ENCODE peak calls at places on chromosome 2, in four cellular contexts. One of them, this sample, is unnamed.

GRCh38 chr2:155281907-155282306 is 583.4 kb downstream of the KCNJ3 start:
- DNase-seq in GM12878: no peak
- DNase-seq in K562: no peak
- DNase-seq in HepG2: no peak
- DNase-seq in this sample: no peak

GRCh38 chr2:162712598-162712997 is 126.0 kb downstream of the KCNH7 start:
- DNase-seq in GM12878: no peak
- DNase-seq in K562: no peak
- DNase-seq in HepG2: no peak
- DNase-seq in this sample: no peak

GRCh38 chr2:84924173-84925106 is 19.0 kb downstream of the TMSB10 start:
- DNase-seq in GM12878: peak
- DNase-seq in K562: peak
- DNase-seq in HepG2: peak
- DNase-seq in this sample: peak

GRCh38 chr2:43461461-43462073 is 134.3 kb downstream of the THADA start:
- DNase-seq in GM12878: peak
- DNase-seq in K562: no peak
- DNase-seq in HepG2: no peak
- DNase-seq in this sample: no peak

GRCh38 chr2:64277101-64277849 is 133.1 kb upstream of the PELI1 start:
- DNase-seq in GM12878: no peak
- DNase-seq in K562: no peak
- DNase-seq in HepG2: no peak
- DNase-seq in this sample: peak

GRCh38 chr2:218418717-218419458 is at the start of gene VIL1:
- DNase-seq in GM12878: no peak
- DNase-seq in K562: peak
- DNase-seq in HepG2: peak
- DNase-seq in this sample: no peak

GRCh38 chr2:234492687-234493086 is 4.2 kb downstream of the ARL4C start:
- DNase-seq in GM12878: no peak
- DNase-seq in K562: no peak
- DNase-seq in HepG2: no peak
- DNase-seq in this sample: no peak

GRCh38 chr2:210428415-210429179 is 48.0 kb downstream of the LANCL1 start:
- DNase-seq in GM12878: no peak
- DNase-seq in K562: no peak
- DNase-seq in HepG2: no peak
- DNase-seq in this sample: no peak

GRCh38 chr2:100938031-100939026 is 63.8 kb upstream of the RPL31 start:
- DNase-seq in GM12878: no peak
- DNase-seq in K562: no peak
- DNase-seq in HepG2: no peak
- DNase-seq in this sample: no peak

DNA sequence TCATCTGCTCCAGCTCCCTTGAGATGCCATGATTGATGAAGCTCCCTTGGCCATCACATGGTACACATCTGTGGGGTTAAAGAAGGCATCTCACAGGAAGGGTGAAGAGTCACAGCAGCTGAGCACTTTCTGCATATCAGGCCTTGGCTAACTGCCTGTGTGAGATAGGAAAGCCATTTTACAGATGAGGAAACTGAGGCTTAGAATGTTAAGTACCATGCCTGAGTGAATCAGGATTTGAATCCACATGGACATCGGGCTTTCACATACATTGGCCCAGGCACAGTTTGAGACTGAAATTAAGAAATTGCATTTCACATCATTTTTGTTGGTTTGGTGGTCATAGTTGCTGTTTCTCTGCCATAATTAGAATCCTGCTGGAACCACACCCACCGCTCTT is 126.8 kb downstream of the BCL2L11 start:
- DNase-seq in GM12878: no peak
- DNase-seq in K562: no peak
- DNase-seq in HepG2: no peak
- DNase-seq in this sample: no peak
- TF ChIP-seq ATF3 in GM12878: no peak
- TF ChIP-seq ATF3 in K562: no peak
- TF ChIP-seq ATF3 in HepG2: no peak
- TF ChIP-seq ATF3 in this sample: no peak

GRCh38 chr2:119234021-119235019 is 10.7 kb downstream of the STEAP3 start:
- DNase-seq in GM12878: no peak
- DNase-seq in K562: peak
- DNase-seq in HepG2: peak
- DNase-seq in this sample: peak
- TF ChIP-seq ESRRA in GM12878: no peak
- TF ChIP-seq ESRRA in K562: no peak
- TF ChIP-seq ESRRA in HepG2: no peak
- TF ChIP-seq ESRRA in this sample: no peak

GRCh38 chr2:46284812-46285211 is 12.4 kb upstream of the EPAS1 start:
- DNase-seq in GM12878: no peak
- DNase-seq in K562: no peak
- DNase-seq in HepG2: no peak
- DNase-seq in this sample: no peak
- TF ChIP-seq TCF7 in GM12878: no peak
- TF ChIP-seq TCF7 in K562: no peak
- TF ChIP-seq TCF7 in HepG2: no peak
- TF ChIP-seq TCF7 in this sample: no peak

GRCh38 chr2:72793798-72794447 is 31.9 kb downstream of the EXOC6B start:
- DNase-seq in GM12878: no peak
- DNase-seq in K562: no peak
- DNase-seq in HepG2: no peak
- DNase-seq in this sample: no peak
- TF ChIP-seq ATF3 in GM12878: no peak
- TF ChIP-seq ATF3 in K562: no peak
- TF ChIP-seq ATF3 in HepG2: no peak
- TF ChIP-seq ATF3 in this sample: no peak

DNA sequence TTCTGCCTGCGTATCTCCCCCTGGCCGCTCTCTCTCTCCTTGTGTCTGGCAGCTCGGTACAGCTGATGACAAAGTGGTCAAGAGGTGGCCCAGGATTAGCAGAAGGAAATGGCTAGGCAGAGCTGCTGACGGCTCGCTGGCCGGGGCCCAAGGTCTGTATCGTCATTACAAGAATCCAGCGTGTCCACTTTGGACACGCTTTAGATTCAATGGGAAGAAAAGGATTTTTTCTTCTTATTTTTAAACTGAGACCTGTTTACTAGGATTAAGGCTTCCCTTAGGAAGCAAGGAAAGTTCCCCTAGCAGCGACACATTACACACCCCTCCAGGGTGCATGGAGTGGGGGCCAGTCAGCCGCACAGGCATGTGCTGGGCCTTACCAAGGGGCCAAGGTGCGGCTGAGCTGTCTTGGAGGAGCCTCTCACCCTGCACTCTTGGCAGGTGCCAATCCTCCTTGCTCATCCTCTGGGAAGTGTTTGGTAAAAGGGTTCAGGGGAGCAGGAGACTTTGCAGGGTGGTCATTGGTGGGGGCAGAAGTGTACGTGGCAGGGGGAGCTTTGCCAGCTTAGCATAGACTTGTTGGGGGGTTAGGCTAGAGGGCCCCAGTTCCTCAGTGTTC is 76.8 kb downstream of the POLR1A start:
- DNase-seq in GM12878: no peak
- DNase-seq in K562: no peak
- DNase-seq in HepG2: no peak
- DNase-seq in this sample: no peak
- TF ChIP-seq ESRRA in GM12878: no peak
- TF ChIP-seq ESRRA in K562: no peak
- TF ChIP-seq ESRRA in HepG2: no peak
- TF ChIP-seq ESRRA in this sample: no peak

DNA sequence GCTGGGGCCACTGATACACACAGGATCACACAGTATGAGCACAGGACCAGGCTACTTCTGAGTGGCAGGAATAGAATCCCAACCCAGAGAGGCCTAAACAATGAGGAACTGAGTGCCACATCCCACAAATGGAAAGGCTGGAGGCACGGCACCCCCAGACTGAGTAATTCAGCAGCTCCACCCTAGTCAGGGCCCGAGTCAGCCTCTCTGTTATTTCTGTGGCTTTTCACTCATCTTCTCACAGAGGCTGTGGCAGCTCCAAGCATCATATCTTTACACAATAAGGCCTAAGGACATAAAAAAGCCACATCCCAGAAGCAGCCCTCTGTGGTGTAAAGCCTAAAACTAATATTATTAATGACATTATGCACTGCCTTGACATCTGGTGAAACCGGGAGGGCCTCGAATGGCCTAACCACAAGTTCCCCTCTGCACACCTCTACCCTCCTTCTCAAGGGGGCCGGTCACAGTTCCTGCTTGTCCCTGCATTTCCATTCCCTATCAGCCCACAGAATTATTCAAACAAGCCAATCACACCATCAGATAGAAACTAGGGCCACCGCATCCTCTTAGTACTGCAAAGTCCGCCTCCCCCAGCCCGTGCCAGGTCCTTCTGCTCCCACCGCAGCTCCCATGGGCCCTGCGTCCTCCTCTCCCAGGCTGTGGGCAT is 12.5 kb upstream of the MAL start:
- DNase-seq in GM12878: peak
- DNase-seq in K562: no peak
- DNase-seq in HepG2: no peak
- DNase-seq in this sample: no peak
- TF ChIP-seq TCF7 in GM12878: no peak
- TF ChIP-seq TCF7 in K562: no peak
- TF ChIP-seq TCF7 in HepG2: no peak
- TF ChIP-seq TCF7 in this sample: no peak

GRCh38 chr2:222703866-222704265 is 32.4 kb downstream of the MOGAT1 start:
- DNase-seq in GM12878: no peak
- DNase-seq in K562: no peak
- DNase-seq in HepG2: no peak
- DNase-seq in this sample: no peak
- TF ChIP-seq ATF3 in GM12878: no peak
- TF ChIP-seq ATF3 in K562: no peak
- TF ChIP-seq ATF3 in HepG2: no peak
- TF ChIP-seq ATF3 in this sample: no peak